ENCODE peak calls at places on chromosome 18, in ten cellular contexts. E is ovary; Y is NCI-H2107; J is activated T-cell treated with anti-CD3 and anti-CD28 coated beads for 1 hour; Z is activated naive CD4-positive, alpha-beta T cell; R is progenitor cell of endocrine pancreas; M is NCI-H1105 treated with DMSO at 0.1 percent for 48 hours; C is stimulated activated CD8-positive, alpha-beta memory T cell treated with anti-CD3 and anti-CD28 coated beads, Interleukin-15, amount 100 ng/mL, for 24 hours; K is dorsolateral prefrontal cortex; W is Panc1. V is an unnamed sample.

GRCh38 chr18:54813305-54813704 is 15.0 kb upstream of the RAB27B start:
- DNase-seq in C (no peak), Z (no peak), E (no peak), R (no peak), M (no peak), K (no peak), J (no peak), W (no peak), Y (no peak), V (no peak)

GRCh38 chr18:10169064-10169562 is 255.3 kb downstream of the VAPA start:
- DNase-seq in K (no peak), E (no peak), J (no peak), M (peak), Y (no peak), Z (no peak), R (no peak), C (no peak), W (no peak), V (no peak)

GRCh38 chr18:63016270-63016669 is 300.9 kb downstream of the PHLPP1 start:
- DNase-seq in K (no peak), W (peak), R (no peak), Z (peak), M (peak), E (no peak), Y (peak), C (no peak), J (peak), V (peak)

GRCh38 chr18:48622911-48623431 is 84.1 kb downstream of the CTIF start:
- DNase-seq in R (no peak), M (no peak), W (no peak), Y (no peak), E (no peak), C (no peak), J (no peak), K (peak), Z (no peak), V (no peak)

GRCh38 chr18:25621144-25621543 is 269.2 kb upstream of the ZNF521 start:
- DNase-seq in R (no peak), J (no peak), K (no peak), W (no peak), E (no peak), Y (no peak), M (no peak), C (no peak), Z (no peak), V (no peak)

GRCh38 chr18:50432915-50433314 is 58.1 kb downstream of the SKA1 start:
- DNase-seq in M (no peak), W (no peak), R (no peak), Z (no peak), J (no peak), C (no peak), E (no peak), K (no peak), Y (no peak), V (no peak)

GRCh38 chr18:22499421-22499820 is 81.7 kb upstream of the CTAGE1 start:
- DNase-seq in Y (no peak), C (no peak), W (no peak), Z (no peak), M (peak), J (no peak), R (no peak), E (no peak), K (no peak), V (no peak)

GRCh38 chr18:24296273-24296672 is 101.4 kb downstream of the OSBPL1A start:
- DNase-seq in W (no peak), Y (no peak), E (no peak), K (no peak), Z (no peak), R (no peak), J (no peak), M (no peak), C (no peak), V (no peak)

GRCh38 chr18:48785091-48785614 is 165.6 kb downstream of the SMAD7 start:
- DNase-seq in Z (no peak), C (no peak), M (no peak), W (no peak), E (peak), Y (no peak), R (no peak), J (no peak), K (peak), V (no peak)

GRCh38 chr18:13611058-13611615 is 115.2 kb downstream of the FAM210A start:
- DNase-seq in R (no peak), W (no peak), C (no peak), Z (no peak), J (no peak), K (peak), Y (no peak), M (no peak), E (no peak), V (no peak)

GRCh38 chr18:11489266-11489899 is 120.0 kb upstream of the SLC35G4 start:
- DNase-seq in M (no peak), Z (no peak), C (no peak), J (no peak), E (no peak), Y (no peak), K (no peak), W (no peak), R (no peak), V (no peak)

GRCh38 chr18:79092869-79093268 is 23.7 kb downstream of the ATP9B start:
- DNase-seq in C (no peak), J (no peak), Y (no peak), W (no peak), E (no peak), R (no peak), Z (no peak), K (no peak), M (no peak), V (no peak)

GRCh38 chr18:56517181-56517580 is 121.2 kb downstream of the TXNL1 start:
- DNase-seq in J (no peak), M (no peak), E (no peak), R (no peak), W (no peak), K (no peak), Y (no peak), C (no peak), Z (no peak), V (no peak)

GRCh38 chr18:61949946-61950345 is 57.1 kb upstream of the RNF152 start:
- DNase-seq in M (no peak), K (no peak), R (no peak), W (no peak), Y (no peak), Z (no peak), J (no peak), E (no peak), C (no peak), V (no peak)

GRCh38 chr18:6542296-6542695 is 127.6 kb upstream of the L3MBTL4 start:
- DNase-seq in K (no peak), E (no peak), W (no peak), J (no peak), C (no peak), Y (no peak), Z (no peak), M (no peak), R (no peak), V (no peak)

GRCh38 chr18:10454800-10455550 is 540 bp downstream of the APCDD1 start:
- DNase-seq in R (peak), M (no peak), E (peak), Y (no peak), K (no peak), W (no peak), J (no peak), Z (no peak), C (no peak), V (no peak)

GRCh38 chr18:5066380-5066977 is 130.6 kb downstream of the AKAIN1 start:
- DNase-seq in Y (no peak), K (no peak), R (no peak), Z (no peak), C (no peak), M (no peak), W (no peak), J (no peak), E (no peak), V (no peak)

GRCh38 chr18:67951166-67951565 is 434.6 kb upstream of the DSEL start:
- DNase-seq in R (no peak), E (no peak), K (no peak), Z (no peak), M (no peak), Y (no peak), J (no peak), W (no peak), C (no peak), V (no peak)

GRCh38 chr18:57533901-57534300 is 52.6 kb downstream of the FECH start:
- DNase-seq in K (no peak), Z (no peak), R (no peak), C (no peak), W (no peak), M (no peak), E (no peak), J (no peak), Y (no peak), V (no peak)

GRCh38 chr18:76467371-76468190 is 27.5 kb downstream of the ZNF516 start:
- DNase-seq in E (peak), M (no peak), W (no peak), Z (peak), R (no peak), Y (no peak), C (no peak), J (no peak), K (no peak), V (no peak)

GRCh38 chr18:54647176-54647575 is 56.1 kb downstream of the DYNAP start:
- DNase-seq in W (no peak), K (no peak), J (no peak), Z (no peak), C (no peak), M (peak), E (no peak), Y (no peak), R (no peak), V (no peak)

GRCh38 chr18:10015941-10016819 is 102.4 kb downstream of the VAPA start:
- DNase-seq in R (no peak), W (no peak), K (no peak), C (no peak), M (no peak), J (no peak), Z (no peak), Y (no peak), E (no peak), V (no peak)

GRCh38 chr18:79401494-79402208 is 5.9 kb downstream of the NFATC1 start:
- DNase-seq in Y (no peak), W (no peak), E (peak), J (no peak), Z (no peak), C (no peak), M (no peak), K (no peak), R (no peak), V (no peak)

V was measured in activated CD8-positive, alpha-beta memory T cell treated with anti-CD3 and anti-CD28 coated beads for 4 hours.